ENCODE peak calls at places on chromosomes 2 and 18, in four cellular contexts. One of them, this sample, is unnamed.

GRCh38 chr2:157052685-157053224 is 204.8 kb upstream of the GALNT5 start:
- DNase-seq in NCI-H1092 treated with DMSO at 0.1 percent for 48 hours: no peak
- DNase-seq in NCI-H1105 treated with DMSO at 0.1 percent for 48 hours: no peak
- DNase-seq in fibroblast of villous mesenchyme: peak
- DNase-seq in this sample: no peak

GRCh38 chr2:45380131-45380836 is 230.8 kb downstream of the SRBD1 start:
- DNase-seq in NCI-H1092 treated with DMSO at 0.1 percent for 48 hours: no peak
- DNase-seq in NCI-H1105 treated with DMSO at 0.1 percent for 48 hours: no peak
- DNase-seq in fibroblast of villous mesenchyme: no peak
- DNase-seq in this sample: no peak

GRCh38 chr2:157246212-157247067 is 11.1 kb upstream of the GALNT5 start:
- DNase-seq in NCI-H1105 treated with DMSO at 0.1 percent for 48 hours: no peak
- DNase-seq in fibroblast of villous mesenchyme: peak
- DNase-seq in NCI-H1092 treated with DMSO at 0.1 percent for 48 hours: no peak
- DNase-seq in this sample: no peak

GRCh38 chr2:168692132-168692762 is 110.2 kb upstream of the NOSTRIN start:
- DNase-seq in NCI-H1092 treated with DMSO at 0.1 percent for 48 hours: no peak
- DNase-seq in NCI-H1105 treated with DMSO at 0.1 percent for 48 hours: no peak
- DNase-seq in fibroblast of villous mesenchyme: no peak
- DNase-seq in this sample: no peak

GRCh38 chr18:7592305-7593071 is 25.4 kb downstream of the PTPRM start:
- DNase-seq in NCI-H1092 treated with DMSO at 0.1 percent for 48 hours: no peak
- DNase-seq in fibroblast of villous mesenchyme: no peak
- DNase-seq in NCI-H1105 treated with DMSO at 0.1 percent for 48 hours: no peak
- DNase-seq in this sample: peak

GRCh38 chr18:51066273-51066672 is 36.3 kb downstream of the SMAD4 start:
- DNase-seq in NCI-H1105 treated with DMSO at 0.1 percent for 48 hours: no peak
- DNase-seq in NCI-H1092 treated with DMSO at 0.1 percent for 48 hours: no peak
- DNase-seq in fibroblast of villous mesenchyme: peak
- DNase-seq in this sample: no peak

GRCh38 chr2:148954536-148954935 is 79.5 kb downstream of the KIF5C start:
- DNase-seq in fibroblast of villous mesenchyme: no peak
- DNase-seq in NCI-H1105 treated with DMSO at 0.1 percent for 48 hours: no peak
- DNase-seq in NCI-H1092 treated with DMSO at 0.1 percent for 48 hours: no peak
- DNase-seq in this sample: no peak

GRCh38 chr18:68839701-68840100 is 41.8 kb downstream of the CCDC102B start:
- DNase-seq in NCI-H1092 treated with DMSO at 0.1 percent for 48 hours: no peak
- DNase-seq in NCI-H1105 treated with DMSO at 0.1 percent for 48 hours: no peak
- DNase-seq in fibroblast of villous mesenchyme: peak
- DNase-seq in this sample: no peak

GRCh38 chr2:88667219-88667618 is 24.3 kb upstream of the RPIA start:
- DNase-seq in NCI-H1105 treated with DMSO at 0.1 percent for 48 hours: no peak
- DNase-seq in fibroblast of villous mesenchyme: no peak
- DNase-seq in NCI-H1092 treated with DMSO at 0.1 percent for 48 hours: no peak
- DNase-seq in this sample: no peak

GRCh38 chr2:188378551-188378950 is 86.9 kb downstream of the GULP1 start:
- DNase-seq in fibroblast of villous mesenchyme: no peak
- DNase-seq in NCI-H1105 treated with DMSO at 0.1 percent for 48 hours: no peak
- DNase-seq in NCI-H1092 treated with DMSO at 0.1 percent for 48 hours: peak
- DNase-seq in this sample: no peak

GRCh38 chr2:65662654-65663432 is 230.4 kb upstream of the SPRED2 start:
- DNase-seq in NCI-H1092 treated with DMSO at 0.1 percent for 48 hours: no peak
- DNase-seq in fibroblast of villous mesenchyme: peak
- DNase-seq in NCI-H1105 treated with DMSO at 0.1 percent for 48 hours: no peak
- DNase-seq in this sample: no peak

GRCh38 chr2:109521751-109522374 is 91.9 kb downstream of the SEPTIN10 start:
- DNase-seq in NCI-H1105 treated with DMSO at 0.1 percent for 48 hours: no peak
- DNase-seq in fibroblast of villous mesenchyme: no peak
- DNase-seq in NCI-H1092 treated with DMSO at 0.1 percent for 48 hours: no peak
- DNase-seq in this sample: no peak

GRCh38 chr2:212712466-212712865 is 173.9 kb upstream of the ERBB4 start:
- DNase-seq in fibroblast of villous mesenchyme: no peak
- DNase-seq in NCI-H1092 treated with DMSO at 0.1 percent for 48 hours: no peak
- DNase-seq in NCI-H1105 treated with DMSO at 0.1 percent for 48 hours: no peak
- DNase-seq in this sample: no peak

GRCh38 chr2:228767196-228767595 is 503.9 kb downstream of the PID1 start:
- DNase-seq in NCI-H1105 treated with DMSO at 0.1 percent for 48 hours: no peak
- DNase-seq in fibroblast of villous mesenchyme: no peak
- DNase-seq in NCI-H1092 treated with DMSO at 0.1 percent for 48 hours: no peak
- DNase-seq in this sample: no peak

GRCh38 chr18:11857177-11857887 is 6.1 kb downstream of the CHMP1B start:
- DNase-seq in NCI-H1105 treated with DMSO at 0.1 percent for 48 hours: peak
- DNase-seq in fibroblast of villous mesenchyme: peak
- DNase-seq in NCI-H1092 treated with DMSO at 0.1 percent for 48 hours: no peak
- DNase-seq in this sample: no peak

GRCh38 chr2:37181726-37182684 is 6.5 kb downstream of the SULT6B1 start:
- DNase-seq in NCI-H1105 treated with DMSO at 0.1 percent for 48 hours: no peak
- DNase-seq in NCI-H1092 treated with DMSO at 0.1 percent for 48 hours: no peak
- DNase-seq in fibroblast of villous mesenchyme: peak
- DNase-seq in this sample: no peak

This sample was measured in NCI-H1417.